ENCODE peak calls at places on chromosomes 3 and 15, in five cellular contexts. G is activated CD4-positive, alpha-beta T cell treated with anti-CD3 and anti-CD28 coated beads for 36 hours; V is AG04450; X is ELF-1; W is T-helper 1 cell. N is an unnamed sample.

GRCh38 chr15:70362350-70362749 is 264.6 kb upstream of the TLE3 start:
- DNase-seq in G (no peak), V (no peak), X (peak; percentile 7), W (no peak), N (no peak)

GRCh38 chr15:34059946-34060345 is 20.9 kb upstream of the AVEN start:
- DNase-seq in G (no peak), V (no peak), X (no peak), W (no peak), N (no peak)

GRCh38 chr3:66904816-66905543 is 93.1 kb upstream of the KBTBD8 start:
- DNase-seq in G (no peak), V (no peak), X (no peak), W (no peak), N (no peak)

GRCh38 chr3:59256233-59256632 is 206.4 kb upstream of the CFAP20DC start:
- DNase-seq in G (no peak), V (no peak), X (no peak), W (no peak), N (no peak)

GRCh38 chr15:79218588-79219200 is 63.8 kb upstream of the ANKRD34C start:
- DNase-seq in G (no peak), V (no peak), X (no peak), W (no peak), N (no peak)

GRCh38 chr3:136535906-136536305 is 216.3 kb downstream of the STAG1 start:
- DNase-seq in G (no peak), V (no peak), X (no peak), W (no peak), N (no peak)

GRCh38 chr15:48337626-48338025 is 6.4 kb downstream of the DUT start:
- DNase-seq in G (no peak), V (no peak), X (no peak), W (no peak), N (no peak)

GRCh38 chr3:175338775-175339535 is 479.8 kb downstream of the NAALADL2 start:
- DNase-seq in G (no peak), V (peak; percentile 15), X (peak; percentile 42), W (no peak), N (no peak)

GRCh38 chr3:184234224-184234623 is 4.8 kb downstream of the VWA5B2 start:
- DNase-seq in G (no peak), V (peak; percentile 38), X (no peak), W (no peak), N (no peak)

GRCh38 chr3:113676252-113676651 is 20.2 kb downstream of the USF3 start:
- DNase-seq in G (no peak), V (no peak), X (no peak), W (no peak), N (no peak)

GRCh38 chr15:93247466-93248121 is 158.6 kb upstream of the RGMA start:
- DNase-seq in G (peak; percentile 24), V (no peak), X (no peak), W (no peak), N (peak; percentile 28)

GRCh38 chr3:135107043-135107442 is 312.0 kb downstream of the EPHB1 start:
- DNase-seq in G (no peak), V (no peak), X (no peak), W (no peak), N (no peak)

GRCh38 chr3:99240700-99241099 is 339.2 kb upstream of the DCBLD2 start:
- DNase-seq in G (no peak), V (no peak), X (no peak), W (no peak), N (no peak)

GRCh38 chr3:176469694-176470205 is 727.5 kb downstream of the TBL1XR1 start:
- DNase-seq in G (no peak), V (no peak), X (no peak), W (no peak), N (no peak)

GRCh38 chr3:36960502-36960901 is 15.6 kb upstream of the TRANK1 start:
- DNase-seq in G (no peak), V (no peak), X (no peak), W (no peak), N (no peak)

GRCh38 chr3:148601766-148602685 is 95.7 kb upstream of the AGTR1 start:
- DNase-seq in G (no peak), V (no peak), X (no peak), W (no peak), N (no peak)

GRCh38 chr15:85592148-85592547 is 202.6 kb downstream of the KLHL25 start:
- DNase-seq in G (no peak), V (no peak), X (no peak), W (no peak), N (no peak)

GRCh38 chr3:53169045-53169831 is 8.2 kb downstream of the PRKCD start:
- DNase-seq in G (no peak), V (no peak), X (peak; percentile 85), W (no peak), N (no peak)

GRCh38 chr3:123941150-123941941 is 19.7 kb downstream of the CCDC14 start:
- DNase-seq in G (no peak), V (no peak), X (no peak), W (no peak), N (no peak)

GRCh38 chr3:82133070-82133606 is 371.7 kb upstream of the GBE1 start:
- DNase-seq in G (peak; percentile 68), V (peak; percentile 24), X (peak; percentile 26), W (no peak), N (peak; percentile 35)

GRCh38 chr15:60649845-60650548 is 171.1 kb upstream of the ICE2 start:
- DNase-seq in G (peak; percentile 68), V (no peak), X (no peak), W (no peak), N (peak; percentile 39)

GRCh38 chr15:99564221-99565030 is 1.4 kb upstream of the MEF2A start:
- DNase-seq in G (no peak), V (no peak), X (peak; percentile 44), W (no peak), N (no peak)

GRCh38 chr3:86951343-86951742 is 39.6 kb downstream of the VGLL3 start:
- DNase-seq in G (no peak), V (no peak), X (no peak), W (no peak), N (no peak)

GRCh38 chr15:52559583-52559982 is 9.2 kb downstream of the ARPP19 start:
- DNase-seq in G (peak; percentile 83), V (peak; percentile 46), X (no peak), W (no peak), N (peak; percentile 48)

GRCh38 chr3:15241341-15241740 is 35.3 kb downstream of the CAPN7 start:
- DNase-seq in G (peak; percentile 70), V (no peak), X (no peak), W (no peak), N (peak; percentile 56)

GRCh38 chr3:58793052-58793451 is 126.5 kb upstream of the FAM3D start:
- DNase-seq in G (no peak), V (no peak), X (no peak), W (no peak), N (no peak)

GRCh38 chr3:72011495-72011894 is 226.5 kb upstream of the PROK2 start:
- DNase-seq in G (no peak), V (no peak), X (no peak), W (no peak), N (no peak)

GRCh38 chr3:139561959-139562676 is 22.6 kb upstream of the RBP1 start:
- DNase-seq in G (peak; percentile 17), V (peak; percentile 8), X (peak; percentile 75), W (no peak), N (no peak)

GRCh38 chr15:100309109-100309983 is 32.4 kb downstream of the ADAMTS17 start:
- DNase-seq in G (no peak), V (no peak), X (no peak), W (no peak), N (no peak)

GRCh38 chr3:14317057-14317553 is 85.3 kb upstream of the SLC6A6 start:
- DNase-seq in G (no peak), V (no peak), X (no peak), W (no peak), N (no peak)

GRCh38 chr3:39668420-39668819 is 141.0 kb upstream of the MYRIP start:
- DNase-seq in G (peak; percentile 13), V (peak; percentile 15), X (peak; percentile 17), W (no peak), N (no peak)

GRCh38 chr3:30098656-30099454 is 507.5 kb upstream of the TGFBR2 start:
- DNase-seq in G (peak; percentile 15), V (no peak), X (no peak), W (no peak), N (no peak)

GRCh38 chr15:62472616-62473299 is 307.7 kb upstream of the C2CD4B start:
- DNase-seq in G (no peak), V (no peak), X (peak; percentile 79), W (no peak), N (no peak)

GRCh38 chr15:57890351-57890750 is 175.2 kb downstream of the ALDH1A2 start:
- DNase-seq in G (no peak), V (no peak), X (no peak), W (no peak), N (no peak)

GRCh38 chr15:49038382-49038781 is 7.9 kb downstream of the SECISBP2L start:
- DNase-seq in G (no peak), V (no peak), X (no peak), W (no peak), N (no peak)

GRCh38 chr3:183313764-183314163 is 60.7 kb downstream of the B3GNT5 start:
- DNase-seq in G (no peak), V (no peak), X (no peak), W (no peak), N (no peak)

GRCh38 chr3:196654691-196655090 is 15.2 kb downstream of the NRROS start:
- DNase-seq in G (no peak), V (no peak), X (no peak), W (no peak), N (no peak)

GRCh38 chr3:133989931-133990702 is 39.6 kb downstream of the SLCO2A1 start:
- DNase-seq in G (no peak), V (no peak), X (no peak), W (no peak), N (no peak)

N was measured in activated CD4-positive, alpha-beta memory T cell treated with anti-CD3 and anti-CD28 coated beads, Interleukin-2, amount 10 ng/mL, durations not matched to agents 7 days and 5 days.